ENCODE peak calls at places on chromosome 5, in seven cellular contexts. L is left ventricle myocardium inferior; F is stimulated activated CD8-positive, alpha-beta memory T cell treated with anti-CD3 and anti-CD28 coated beads, Interleukin-2, amount 100 ng/mL, for 48 hours; Z is stimulated activated CD4-positive, alpha-beta T cell treated with anti-CD3 and anti-CD28 coated beads, Interleukin-1b, Interleukin-23, amount 100 ng/mL, for 24 hours; T is omental fat pad; Q is central memory CD4-positive, alpha-beta T cell; O is stimulated activated naive CD8-positive, alpha-beta T cell treated with anti-CD3 and anti-CD28 coated beads, Interleukin-15, amount 100 ng/mL, for 72 hours. H is an unnamed sample.
A peak's percentile ranks its signal among the peaks of the same experiment; 100 is the strongest.

GRCh38 chr5:175060264-175060663 is 335.9 kb downstream of the MSX2 start:
- DNase-seq in L (no peak), F (no peak), Z (no peak), T (no peak), Q (no peak), O (no peak), H (no peak)

GRCh38 chr5:133199366-133199901 is 147.6 kb downstream of the HSPA4 start:
- DNase-seq in L (no peak), F (no peak), Z (no peak), T (no peak), Q (no peak), O (no peak), H (no peak)

GRCh38 chr5:103674321-103674720 is 111.7 kb upstream of the NUDT12 start:
- DNase-seq in L (no peak), F (no peak), Z (no peak), T (no peak), Q (no peak), O (no peak), H (no peak)

GRCh38 chr5:71762826-71763225 is 43.8 kb downstream of the CARTPT start:
- DNase-seq in L (no peak), F (no peak), Z (no peak), T (no peak), Q (no peak), O (no peak), H (no peak)

GRCh38 chr5:16666861-16667481 is 50.2 kb upstream of the RETREG1 start:
- DNase-seq in L (peak; percentile 66), F (no peak), Z (no peak), T (no peak), Q (peak; percentile 9), O (peak; percentile 14), H (peak; percentile 38)

GRCh38 chr5:138636401-138636944 is 61.3 kb upstream of the HSPA9 start:
- DNase-seq in L (no peak), F (no peak), Z (no peak), T (no peak), Q (no peak), O (no peak), H (no peak)

GRCh38 chr5:10760976-10761841 is at the start of gene DAP:
- DNase-seq in L (peak; percentile 88), F (peak; percentile 88), Z (peak; percentile 69), T (peak; percentile 61), Q (peak; percentile 92), O (peak; percentile 86), H (peak; percentile 98)

GRCh38 chr5:135741040-135741439 is 93.4 kb upstream of the SLC25A48 start:
- DNase-seq in L (no peak), F (no peak), Z (no peak), T (no peak), Q (no peak), O (no peak), H (no peak)

GRCh38 chr5:23274156-23274555 is 233.3 kb upstream of the PRDM9 start:
- DNase-seq in L (no peak), F (no peak), Z (no peak), T (no peak), Q (no peak), O (no peak), H (no peak)

H was measured in astrocyte of the hippocampus.